ENCODE peak calls at places on chromosomes 7 and 10, in seven cellular contexts. A is endodermal cell; V is stimulated activated naive CD4-positive, alpha-beta T cell; J is H54; C is ACHN; L is nephron progenitor cell; Y is OCI-M1. I is an unnamed sample.

GRCh38 chr7:159012353-159013069 is 132.2 kb downstream of the VIPR2 start:
- DNase-seq in A (no peak), V (no peak), J (no peak), C (no peak), L (no peak), Y (no peak), I (no peak)

GRCh38 chr7:502296-502695 is 17.4 kb downstream of the PDGFA start:
- DNase-seq in A (no peak), V (no peak), J (no peak), C (no peak), L (no peak), Y (no peak), I (no peak)

GRCh38 chr7:159112136-159113011 is 32.3 kb downstream of the VIPR2 start:
- DNase-seq in A (peak), V (no peak), J (no peak), C (no peak), L (no peak), Y (no peak), I (no peak)

GRCh38 chr7:30329706-30330105 is 45.3 kb downstream of the ZNRF2 start:
- DNase-seq in A (no peak), V (no peak), J (no peak), C (no peak), L (no peak), Y (peak), I (no peak)

GRCh38 chr10:59830601-59831259 is 75.6 kb downstream of the CCDC6 start:
- DNase-seq in A (peak), V (no peak), J (peak), C (peak), L (peak), Y (peak), I (peak)

GRCh38 chr10:97517778-97518561 is 19.2 kb downstream of the UBTD1 start:
- DNase-seq in A (peak), V (no peak), J (peak), C (peak), L (no peak), Y (no peak), I (peak)

GRCh38 chr10:75399461-75400162 is 2.0 kb downstream of the ZNF503 start:
- DNase-seq in A (peak), V (peak), J (peak), C (peak), L (peak), Y (no peak), I (peak)

GRCh38 chr7:33107136-33108066 is 1.8 kb downstream of the RP9 start:
- DNase-seq in A (peak), V (peak), J (no peak), C (peak), L (peak), Y (peak), I (peak)

GRCh38 chr7:106779877-106780276 is 85.2 kb upstream of the PIK3CG start:
- DNase-seq in A (peak), V (no peak), J (no peak), C (peak), L (peak), Y (peak), I (peak)

GRCh38 chr7:46319841-46320240 is 398.8 kb upstream of the IGFBP3 start:
- DNase-seq in A (no peak), V (no peak), J (no peak), C (no peak), L (no peak), Y (peak), I (no peak)

GRCh38 chr7:83852136-83852535 is 203.2 kb upstream of the SEMA3E start:
- DNase-seq in A (no peak), V (no peak), J (no peak), C (no peak), L (no peak), Y (no peak), I (no peak)

GRCh38 chr7:53900856-53901528 is 641.2 kb upstream of the VSTM2A start:
- DNase-seq in A (no peak), V (no peak), J (no peak), C (no peak), L (no peak), Y (no peak), I (no peak)

GRCh38 chr7:131057524-131058065 is 270.1 kb upstream of the MKLN1 start:
- DNase-seq in A (no peak), V (peak), J (no peak), C (no peak), L (no peak), Y (peak), I (no peak)

GRCh38 chr7:107387077-107387476 is 82.8 kb upstream of the GPR22 start:
- DNase-seq in A (peak), V (no peak), J (no peak), C (no peak), L (peak), Y (peak), I (no peak)

GRCh38 chr7:2381881-2382509 is 21.4 kb upstream of the CHST12 start:
- DNase-seq in A (no peak), V (no peak), J (no peak), C (no peak), L (no peak), Y (no peak), I (no peak)

GRCh38 chr10:79163663-79163970 is 94.9 kb downstream of the ZMIZ1 start:
- DNase-seq in A (no peak), V (no peak), J (no peak), C (no peak), L (no peak), Y (no peak), I (no peak)

GRCh38 chr10:58385784-58386112 is 538 bp downstream of the TFAM start:
- DNase-seq in A (peak), V (no peak), J (peak), C (peak), L (peak), Y (peak), I (no peak)

GRCh38 chr7:29146082-29146706 is at the start of gene CPVL:
- DNase-seq in A (peak), V (no peak), J (no peak), C (no peak), L (peak), Y (peak), I (no peak)

GRCh38 chr10:90871279-90871760 is 454 bp upstream of the RPP30 start:
- DNase-seq in A (peak), V (peak), J (peak), C (peak), L (peak), Y (peak), I (peak)

GRCh38 chr7:108094933-108095710 is 35.0 kb downstream of the LAMB4 start:
- DNase-seq in A (no peak), V (no peak), J (peak), C (peak), L (no peak), Y (no peak), I (peak)

GRCh38 chr10:128210215-128211063 is 84.2 kb upstream of the MKI67 start:
- DNase-seq in A (peak), V (peak), J (no peak), C (peak), L (peak), Y (peak), I (peak)

GRCh38 chr7:47833211-47833610 is 115.1 kb downstream of the PKD1L1 start:
- DNase-seq in A (peak), V (no peak), J (no peak), C (no peak), L (no peak), Y (no peak), I (no peak)

GRCh38 chr10:35384265-35384868 is 48.1 kb downstream of the CCNY start:
- DNase-seq in A (peak), V (no peak), J (peak), C (no peak), L (no peak), Y (no peak), I (no peak)

GRCh38 chr10:116732546-116732945 is 9.8 kb downstream of the HSPA12A start:
- DNase-seq in A (peak), V (no peak), J (no peak), C (peak), L (no peak), Y (no peak), I (no peak)

GRCh38 chr10:61024801-61025201 is 80.8 kb upstream of the RHOBTB1 start:
- DNase-seq in A (peak), V (no peak), J (no peak), C (peak), L (peak), Y (peak), I (no peak)

GRCh38 chr10:86961481-86962091 is 3.2 kb downstream of the SNCG start:
- DNase-seq in A (peak), V (no peak), J (peak), C (peak), L (no peak), Y (no peak), I (no peak)

GRCh38 chr10:80150172-80150571 is 17.6 kb downstream of the PLAC9 start:
- DNase-seq in A (no peak), V (no peak), J (no peak), C (no peak), L (no peak), Y (no peak), I (no peak)

GRCh38 chr10:13773496-13774170 is 186.9 kb downstream of the PRPF18 start:
- DNase-seq in A (no peak), V (no peak), J (no peak), C (no peak), L (no peak), Y (no peak), I (no peak)

GRCh38 chr7:155669717-155670505 is 25.4 kb downstream of the RBM33 start:
- DNase-seq in A (peak), V (no peak), J (no peak), C (no peak), L (no peak), Y (no peak), I (no peak)

GRCh38 chr7:120170384-120170783 is 102.6 kb upstream of the KCND2 start:
- DNase-seq in A (no peak), V (no peak), J (no peak), C (no peak), L (no peak), Y (no peak), I (no peak)

GRCh38 chr7:18378989-18379605 is 116.5 kb upstream of the HDAC9 start:
- DNase-seq in A (no peak), V (no peak), J (no peak), C (no peak), L (no peak), Y (no peak), I (no peak)

GRCh38 chr10:34824870-34825269 is 9.8 kb upstream of the PARD3 start:
- DNase-seq in A (peak), V (no peak), J (no peak), C (peak), L (peak), Y (no peak), I (no peak)

GRCh38 chr7:108503112-108504026 is 22.6 kb downstream of the PNPLA8 start:
- DNase-seq in A (no peak), V (no peak), J (no peak), C (no peak), L (no peak), Y (no peak), I (no peak)

GRCh38 chr10:121865554-121865953 is 62.3 kb downstream of the ATE1 start:
- DNase-seq in A (no peak), V (no peak), J (no peak), C (no peak), L (no peak), Y (no peak), I (no peak)

GRCh38 chr7:42283553-42283952 is 46.5 kb upstream of the GLI3 start:
- DNase-seq in A (no peak), V (no peak), J (no peak), C (no peak), L (no peak), Y (no peak), I (no peak)

GRCh38 chr7:25847331-25848070 is 304.5 kb upstream of the NFE2L3 start:
- DNase-seq in A (no peak), V (no peak), J (no peak), C (peak), L (no peak), Y (no peak), I (peak)

GRCh38 chr7:13988011-13988410 is 1.5 kb downstream of the ETV1 start:
- DNase-seq in A (no peak), V (no peak), J (no peak), C (peak), L (peak), Y (peak), I (no peak)

GRCh38 chr7:78924581-78924980 is 528.9 kb downstream of the MAGI2 start:
- DNase-seq in A (no peak), V (no peak), J (no peak), C (peak), L (no peak), Y (peak), I (peak)

GRCh38 chr7:156194813-156195212 is 382.6 kb upstream of the SHH start:
- DNase-seq in A (no peak), V (no peak), J (no peak), C (no peak), L (no peak), Y (no peak), I (no peak)

I was measured in kidney glomerular epithelial cell.